ENCODE peak calls at places on chromosomes 16 and 17, in nine cellular contexts. C, A, M, O, E, J, K, Q and T are unnamed samples. For H3K36me3 and H3K4me1, the result is how much of the 10 kb centered on the place peaks cover.

GRCh38 chr16:69017036-69017783 is 88.2 kb upstream of the HAS3 start:
- DNase-seq in C (no peak), A (peak), M (no peak), O (no peak), E (peak), J (no peak), K (peak), Q (no peak), T (no peak)

GRCh38 chr16:66287916-66288315 is 78.6 kb upstream of the CDH5 start:
- DNase-seq in C (peak), A (no peak), M (peak), O (no peak), E (no peak), J (no peak), K (no peak), Q (no peak), T (no peak)

GRCh38 chr16:70700101-70701020 is 14.5 kb upstream of the MTSS2 start:
- DNase-seq in C (no peak), A (peak), M (no peak), O (no peak), E (no peak), J (peak), K (peak), Q (no peak), T (peak)

GRCh38 chr17:1931759-1932579 is 93.2 kb downstream of the RTN4RL1 start:
- DNase-seq in C (no peak), A (peak), M (no peak), O (peak), E (peak), J (peak), K (peak), Q (peak), T (peak)

GRCh38 chr17:73288534-73289302 is 23.1 kb downstream of the CDC42EP4 start:
- DNase-seq in C (peak), A (no peak), M (no peak), O (no peak), E (no peak), J (peak), K (no peak), Q (peak), T (peak)

GRCh38 chr16:69566437-69567030 is 768 bp downstream of the NFAT5 start:
- DNase-seq in C (peak), A (peak), M (no peak), O (peak), E (peak), J (peak), K (peak), Q (peak), T (peak)

GRCh38 chr17:64025732-64026294 is 5.4 kb upstream of the ICAM2 start:
- DNase-seq in C (no peak), A (peak), M (peak), O (peak), E (peak), J (peak), K (peak), Q (peak), T (peak)

GRCh38 chr16:17224859-17225258 is 245.9 kb downstream of the XYLT1 start:
- DNase-seq in C (peak), A (peak), M (peak), O (no peak), E (peak), J (peak), K (no peak), Q (peak), T (peak)

GRCh38 chr16:78183886-78184553 is 84.6 kb downstream of the WWOX start:
- DNase-seq in C (no peak), A (no peak), M (no peak), O (no peak), E (no peak), J (no peak), K (no peak), Q (no peak), T (no peak)

GRCh38 chr17:45020354-45021138 is 30.9 kb downstream of the DCAKD start:
- DNase-seq in C (no peak), A (no peak), M (no peak), O (peak), E (peak), J (peak), K (peak), Q (peak), T (no peak)

GRCh38 chr17:58517928-58518609 is 3.6 kb upstream of the MTMR4 start:
- DNase-seq in C (peak), A (peak), M (peak), O (peak), E (peak), J (peak), K (peak), Q (peak), T (peak)

GRCh38 chr16:27671410-27671809 is 121.5 kb downstream of the KATNIP start:
- DNase-seq in C (no peak), A (no peak), M (no peak), O (no peak), E (no peak), J (no peak), K (no peak), Q (no peak), T (no peak)

GRCh38 chr17:31535581-31535981 is 144.1 kb downstream of the RAB11FIP4 start:
- DNase-seq in C (no peak), A (no peak), M (no peak), O (no peak), E (no peak), J (no peak), K (peak), Q (no peak), T (no peak)

GRCh38 chr16:79970551-79971236 is 370.2 kb upstream of the MAF start:
- DNase-seq in C (peak), A (no peak), M (no peak), O (no peak), E (no peak), J (peak), K (no peak), Q (peak), T (peak)

GRCh38 chr16:78097522-78097921 is 1.9 kb upstream of the WWOX start:
- DNase-seq in C (no peak), A (peak), M (no peak), O (no peak), E (no peak), J (no peak), K (no peak), Q (no peak), T (no peak)

GRCh38 chr17:76554131-76554530 is 14.3 kb downstream of the PRCD start:
- DNase-seq in C (no peak), A (no peak), M (no peak), O (no peak), E (no peak), J (peak), K (no peak), Q (peak), T (peak)

GRCh38 chr17:79622201-79622601 is 11.3 kb upstream of the RBFOX3 start:
- DNase-seq in C (no peak), A (no peak), M (no peak), O (no peak), E (no peak), J (peak), K (peak), Q (peak), T (peak)

GRCh38 chr17:80804466-80804865 is 187.2 kb upstream of the CHMP6 start:
- DNase-seq in C (no peak), A (no peak), M (no peak), O (no peak), E (no peak), J (no peak), K (no peak), Q (no peak), T (no peak)

GRCh38 chr17:77572851-77573250 is 385.7 kb upstream of the TNRC6C start:
- DNase-seq in C (no peak), A (no peak), M (no peak), O (no peak), E (no peak), J (no peak), K (no peak), Q (no peak), T (no peak)

GRCh38 chr17:73174126-73174525 is 9.3 kb downstream of the SSTR2 start:
- DNase-seq in C (no peak), A (no peak), M (no peak), O (no peak), E (no peak), J (no peak), K (no peak), Q (no peak), T (no peak)

GRCh38 chr17:14672830-14673229 is 371.9 kb downstream of the HS3ST3B1 start:
- DNase-seq in C (no peak), A (peak), M (no peak), O (peak), E (peak), J (peak), K (peak), Q (no peak), T (no peak)

GRCh38 chr17:27381007-27381501 is 75.2 kb upstream of the KSR1 start:
- DNase-seq in C (no peak), A (peak), M (peak), O (peak), E (peak), J (peak), K (peak), Q (peak), T (peak)

GRCh38 chr16:53372942-53373871 is 61.1 kb upstream of the RBL2 start:
- DNase-seq in C (no peak), A (peak), M (peak), O (no peak), E (no peak), J (peak), K (peak), Q (peak), T (no peak)

GRCh38 chr17:39755550-39756375 is 18.0 kb downstream of the GRB7 start:
- DNase-seq in C (no peak), A (no peak), M (peak), O (no peak), E (peak), J (no peak), K (peak), Q (no peak), T (no peak)

GRCh38 chr16:14015948-14016347 is 55.2 kb upstream of the MRTFB start:
- DNase-seq in C (peak), A (peak), M (no peak), O (no peak), E (peak), J (peak), K (peak), Q (no peak), T (no peak)

GRCh38 chr16:55853114-55853513 is 20.2 kb upstream of the CES1 start:
- DNase-seq in C (no peak), A (peak), M (no peak), O (no peak), E (peak), J (no peak), K (no peak), Q (no peak), T (no peak)

GRCh38 chr16:70438325-70438982 is 446 bp downstream of the ST3GAL2 start:
- DNase-seq in C (no peak), A (no peak), M (no peak), O (no peak), E (no peak), J (no peak), K (no peak), Q (no peak), T (peak)

GRCh38 chr17:57586099-57586702 is 158.9 kb downstream of the CCDC182 start:
- DNase-seq in C (no peak), A (no peak), M (no peak), O (no peak), E (no peak), J (no peak), K (peak), Q (no peak), T (no peak)

GRCh38 chr16:88315543-88316105 is 67.1 kb upstream of the ZNF469 start:
- DNase-seq in C (no peak), A (no peak), M (no peak), O (no peak), E (peak), J (peak), K (peak), Q (no peak), T (peak)

GRCh38 chr16:11393861-11394592 is 48.8 kb downstream of the RMI2 start:
- DNase-seq in C (no peak), A (no peak), M (no peak), O (no peak), E (no peak), J (no peak), K (peak), Q (no peak), T (no peak)

GRCh38 chr16:11396241-11397048 is 51.2 kb downstream of the RMI2 start:
- DNase-seq in C (peak), A (peak), M (peak), O (peak), E (peak), J (peak), K (peak), Q (peak), T (peak)

GRCh38 chr16:11395949-11396240 is 50.6 kb downstream of the RMI2 start:
- DNase-seq in C (no peak), A (no peak), M (no peak), O (no peak), E (no peak), J (no peak), K (peak), Q (no peak), T (no peak)

GRCh38 chr16:11394593-11394960 is 49.3 kb downstream of the RMI2 start:
- DNase-seq in C (no peak), A (no peak), M (no peak), O (no peak), E (no peak), J (no peak), K (no peak), Q (no peak), T (no peak)

GRCh38 chr16:11395008-11395948 is 50.0 kb downstream of the RMI2 start:
- DNase-seq in C (no peak), A (peak), M (no peak), O (no peak), E (no peak), J (no peak), K (peak), Q (no peak), T (no peak)
- TF ChIP-seq CTCF in C (no peak), A (peak), M (no peak), O (no peak), E (no peak), J (no peak), K (no peak), Q (no peak), T (no peak)

GRCh38 chr16:19710991-19711545 is 7.0 kb downstream of the KNOP1 start:
- DNase-seq in C (no peak), A (no peak), M (no peak), O (peak), E (no peak), J (peak), K (no peak), Q (no peak), T (no peak)
- H3K36me3 ChIP-seq in C (under half), A (under half), M (under half), O (under half), E (under half), J (under half), K (under half), Q (under half), T (half or more)

GRCh38 chr16:50680907-50681885 is at the start of gene SNX20:
- DNase-seq in C (no peak), A (no peak), M (peak), O (no peak), E (no peak), J (no peak), K (peak), Q (peak), T (peak)

GRCh38 chr16:50679676-50680555 is 1.2 kb downstream of the SNX20 start:
- DNase-seq in C (no peak), A (no peak), M (no peak), O (no peak), E (no peak), J (no peak), K (peak), Q (no peak), T (no peak)

GRCh38 chr16:50677351-50677750 is 3.8 kb downstream of the SNX20 start:
- DNase-seq in C (no peak), A (no peak), M (no peak), O (no peak), E (no peak), J (no peak), K (peak), Q (no peak), T (no peak)

GRCh38 chr16:50680556-50680893 is 587 bp downstream of the SNX20 start:
- DNase-seq in C (no peak), A (no peak), M (no peak), O (no peak), E (no peak), J (no peak), K (no peak), Q (no peak), T (no peak)

GRCh38 chr16:50679266-50679665 is 1.8 kb downstream of the SNX20 start:
- DNase-seq in C (no peak), A (no peak), M (no peak), O (no peak), E (no peak), J (no peak), K (no peak), Q (no peak), T (no peak)
- H3K4me1 ChIP-seq in C (under half), A (under half), M (half or more), O (under half), E (under half), J (under half), K (under half), Q (under half), T (under half)

GRCh38 chr17:82212331-82213250 is at the start of gene CCDC57:
- DNase-seq in C (no peak), A (peak), M (peak), O (peak), E (peak), J (peak), K (peak), Q (peak), T (peak)
- TF ChIP-seq CTCF in C (no peak), A (no peak), M (no peak), O (no peak), E (no peak), J (peak), K (no peak), Q (no peak), T (peak)

GRCh38 chr16:84843149-84844048 is 23.6 kb downstream of the CRISPLD2 start:
- DNase-seq in C (no peak), A (no peak), M (no peak), O (no peak), E (no peak), J (no peak), K (peak), Q (no peak), T (no peak)
- H3K36me3 ChIP-seq in C (half or more), A (under half), M (under half), O (under half), E (half or more), J (under half), K (under half), Q (under half), T (under half)

GRCh38 chr16:89364603-89365002 is 125.8 kb downstream of the ANKRD11 start:
- DNase-seq in C (no peak), A (peak), M (no peak), O (no peak), E (peak), J (peak), K (no peak), Q (no peak), T (no peak)

GRCh38 chr16:89359296-89360147 is 130.8 kb downstream of the ANKRD11 start:
- DNase-seq in C (no peak), A (no peak), M (no peak), O (no peak), E (no peak), J (no peak), K (peak), Q (peak), T (no peak)

GRCh38 chr16:89363621-89364393 is 126.6 kb downstream of the ANKRD11 start:
- DNase-seq in C (no peak), A (peak), M (peak), O (peak), E (peak), J (peak), K (peak), Q (no peak), T (no peak)

GRCh38 chr16:89360760-89361435 is 129.5 kb downstream of the ANKRD11 start:
- DNase-seq in C (no peak), A (no peak), M (peak), O (no peak), E (no peak), J (peak), K (peak), Q (no peak), T (no peak)

DNA sequence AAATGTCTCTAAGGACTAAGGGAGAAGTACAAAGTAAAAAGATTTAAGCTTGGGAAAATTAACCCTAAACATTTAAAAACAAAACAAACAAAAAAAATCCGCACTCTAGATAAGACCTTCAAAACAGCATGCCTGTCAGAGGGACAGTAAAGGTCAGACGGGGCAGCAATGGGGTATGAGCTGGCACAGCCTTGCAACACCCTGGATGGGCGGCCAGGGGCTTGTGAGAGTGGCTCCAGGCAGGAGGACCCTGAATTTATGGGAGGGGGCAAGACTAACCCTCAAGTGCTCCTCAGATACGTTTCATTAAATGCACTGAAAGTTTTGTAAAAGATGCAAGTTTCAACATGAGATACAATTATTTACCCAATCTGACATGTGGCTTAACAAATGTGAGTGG is 128.6 kb downstream of the ANKRD11 start:
- DNase-seq in C (no peak), A (no peak), M (no peak), O (no peak), E (no peak), J (no peak), K (no peak), Q (no peak), T (no peak)
- H3K4me1 ChIP-seq in C (half or more), A (half or more), M (half or more), O (half or more), E (under half), J (half or more), K (under half), Q (under half), T (half or more)

GRCh38 chr17:40960144-40960543 is 6.6 kb downstream of the KRT39 start:
- DNase-seq in C (no peak), A (no peak), M (no peak), O (no peak), E (peak), J (peak), K (no peak), Q (no peak), T (no peak)

GRCh38 chr17:40961586-40961985 is 5.2 kb downstream of the KRT39 start:
- DNase-seq in C (no peak), A (no peak), M (no peak), O (no peak), E (no peak), J (no peak), K (no peak), Q (no peak), T (no peak)

GRCh38 chr17:40966848-40967247 is at the start of gene KRT39:
- DNase-seq in C (no peak), A (no peak), M (no peak), O (no peak), E (no peak), J (no peak), K (no peak), Q (no peak), T (no peak)

GRCh38 chr17:40962059-40962561 is 4.6 kb downstream of the KRT39 start:
- DNase-seq in C (no peak), A (no peak), M (no peak), O (no peak), E (no peak), J (no peak), K (no peak), Q (no peak), T (no peak)

DNA sequence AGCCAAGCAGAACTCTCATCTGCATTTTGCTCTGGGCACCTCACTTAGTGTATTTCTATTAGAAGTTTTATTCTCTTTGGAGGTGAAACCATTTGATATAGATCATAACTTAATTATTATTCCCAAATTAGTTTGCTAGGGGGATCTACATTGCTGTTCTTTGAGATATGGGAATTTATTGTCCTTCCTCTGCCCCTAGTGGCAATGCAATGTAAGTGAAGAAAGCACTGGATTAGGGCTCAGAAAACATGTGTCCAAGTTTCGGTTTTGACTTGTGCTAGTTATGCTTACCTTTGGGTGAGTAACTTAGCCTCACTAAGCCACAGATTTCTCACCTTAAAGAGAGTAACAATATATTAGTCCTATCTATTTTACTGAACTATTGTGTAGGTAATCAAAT is 2.9 kb downstream of the KRT39 start:
- DNase-seq in C (no peak), A (peak), M (no peak), O (no peak), E (no peak), J (no peak), K (no peak), Q (no peak), T (no peak)
- TF ChIP-seq CTCF in C (peak), A (peak), M (peak), O (peak), E (peak), J (peak), K (peak), Q (peak), T (peak)